ENCODE peak calls at places on chromosomes 6 and 20, in nine cellular contexts. One of them, this sample, is unnamed.

GRCh38 chr6:29414588-29414987 is at the start of gene OR12D1:
- DNase-seq in HFFc6: no peak
- DNase-seq in stomach: no peak
- DNase-seq in upper lobe of left lung: no peak
- DNase-seq in neural crest cell: no peak
- DNase-seq in SK-N-SH: no peak
- DNase-seq in fibroblast of lung: no peak
- DNase-seq in PC-9: no peak
- DNase-seq in CD8-positive, alpha-beta T cell: no peak
- DNase-seq in this sample: no peak

GRCh38 chr6:18413320-18413830 is 26.2 kb downstream of the RNF144B start:
- DNase-seq in HFFc6: no peak
- DNase-seq in stomach: no peak
- DNase-seq in upper lobe of left lung: no peak
- DNase-seq in neural crest cell: no peak
- DNase-seq in SK-N-SH: no peak
- DNase-seq in fibroblast of lung: no peak
- DNase-seq in PC-9: no peak
- DNase-seq in CD8-positive, alpha-beta T cell: no peak
- DNase-seq in this sample: no peak

GRCh38 chr6:131641554-131641953 is 4.5 kb downstream of the ENPP3 start:
- DNase-seq in HFFc6: no peak
- DNase-seq in stomach: no peak
- DNase-seq in upper lobe of left lung: no peak
- DNase-seq in neural crest cell: no peak
- DNase-seq in SK-N-SH: no peak
- DNase-seq in fibroblast of lung: no peak
- DNase-seq in PC-9: no peak
- DNase-seq in CD8-positive, alpha-beta T cell: no peak
- DNase-seq in this sample: no peak

GRCh38 chr6:125512621-125513020 is 210.9 kb upstream of the HDDC2 start:
- DNase-seq in HFFc6: no peak
- DNase-seq in stomach: no peak
- DNase-seq in upper lobe of left lung: no peak
- DNase-seq in neural crest cell: no peak
- DNase-seq in SK-N-SH: no peak
- DNase-seq in fibroblast of lung: no peak
- DNase-seq in PC-9: no peak
- DNase-seq in CD8-positive, alpha-beta T cell: no peak
- DNase-seq in this sample: no peak

GRCh38 chr20:25286917-25287316 is 39.0 kb downstream of the PYGB start:
- DNase-seq in HFFc6: no peak
- DNase-seq in stomach: no peak
- DNase-seq in upper lobe of left lung: peak
- DNase-seq in neural crest cell: no peak
- DNase-seq in SK-N-SH: no peak
- DNase-seq in fibroblast of lung: no peak
- DNase-seq in PC-9: peak
- DNase-seq in CD8-positive, alpha-beta T cell: no peak
- DNase-seq in this sample: no peak

GRCh38 chr20:19288061-19288460 is 75.6 kb downstream of the SLC24A3 start:
- DNase-seq in HFFc6: no peak
- DNase-seq in stomach: no peak
- DNase-seq in upper lobe of left lung: no peak
- DNase-seq in neural crest cell: no peak
- DNase-seq in SK-N-SH: no peak
- DNase-seq in fibroblast of lung: peak
- DNase-seq in PC-9: no peak
- DNase-seq in CD8-positive, alpha-beta T cell: no peak
- DNase-seq in this sample: no peak

GRCh38 chr6:48714286-48715049 is 603.5 kb upstream of the PTCHD4 start:
- DNase-seq in HFFc6: no peak
- DNase-seq in stomach: no peak
- DNase-seq in upper lobe of left lung: no peak
- DNase-seq in neural crest cell: no peak
- DNase-seq in SK-N-SH: no peak
- DNase-seq in fibroblast of lung: no peak
- DNase-seq in PC-9: no peak
- DNase-seq in CD8-positive, alpha-beta T cell: no peak
- DNase-seq in this sample: no peak

GRCh38 chr6:106360410-106360988 is at the start of gene CRYBG1:
- DNase-seq in HFFc6: no peak
- DNase-seq in stomach: peak
- DNase-seq in upper lobe of left lung: peak
- DNase-seq in neural crest cell: peak
- DNase-seq in SK-N-SH: peak
- DNase-seq in fibroblast of lung: peak
- DNase-seq in PC-9: peak
- DNase-seq in CD8-positive, alpha-beta T cell: peak
- DNase-seq in this sample: peak

GRCh38 chr6:113148576-113148975 is 708.6 kb upstream of the MARCKS start:
- DNase-seq in HFFc6: peak
- DNase-seq in stomach: no peak
- DNase-seq in upper lobe of left lung: no peak
- DNase-seq in neural crest cell: no peak
- DNase-seq in SK-N-SH: no peak
- DNase-seq in fibroblast of lung: peak
- DNase-seq in PC-9: no peak
- DNase-seq in CD8-positive, alpha-beta T cell: no peak
- DNase-seq in this sample: no peak

GRCh38 chr6:25477006-25477590 is 174.9 kb upstream of the SCGN start:
- DNase-seq in HFFc6: peak
- DNase-seq in stomach: no peak
- DNase-seq in upper lobe of left lung: no peak
- DNase-seq in neural crest cell: no peak
- DNase-seq in SK-N-SH: no peak
- DNase-seq in fibroblast of lung: peak
- DNase-seq in PC-9: no peak
- DNase-seq in CD8-positive, alpha-beta T cell: no peak
- DNase-seq in this sample: no peak

GRCh38 chr6:90121982-90122381 is 174.7 kb downstream of the BACH2 start:
- DNase-seq in HFFc6: peak
- DNase-seq in stomach: no peak
- DNase-seq in upper lobe of left lung: no peak
- DNase-seq in neural crest cell: no peak
- DNase-seq in SK-N-SH: no peak
- DNase-seq in fibroblast of lung: no peak
- DNase-seq in PC-9: no peak
- DNase-seq in CD8-positive, alpha-beta T cell: no peak
- DNase-seq in this sample: no peak

GRCh38 chr6:116615937-116616756 is at the start of gene RSPH4A:
- DNase-seq in HFFc6: peak
- DNase-seq in stomach: peak
- DNase-seq in upper lobe of left lung: no peak
- DNase-seq in neural crest cell: peak
- DNase-seq in SK-N-SH: peak
- DNase-seq in fibroblast of lung: peak
- DNase-seq in PC-9: peak
- DNase-seq in CD8-positive, alpha-beta T cell: peak
- DNase-seq in this sample: peak

GRCh38 chr6:31776961-31777666 is at the start of gene VWA7:
- DNase-seq in HFFc6: peak
- DNase-seq in stomach: peak
- DNase-seq in upper lobe of left lung: peak
- DNase-seq in neural crest cell: no peak
- DNase-seq in SK-N-SH: peak
- DNase-seq in fibroblast of lung: peak
- DNase-seq in PC-9: peak
- DNase-seq in CD8-positive, alpha-beta T cell: peak
- DNase-seq in this sample: no peak

GRCh38 chr20:50980071-50980681 is 21.6 kb downstream of the MOCS3 start:
- DNase-seq in HFFc6: peak
- DNase-seq in stomach: no peak
- DNase-seq in upper lobe of left lung: no peak
- DNase-seq in neural crest cell: no peak
- DNase-seq in SK-N-SH: no peak
- DNase-seq in fibroblast of lung: peak
- DNase-seq in PC-9: peak
- DNase-seq in CD8-positive, alpha-beta T cell: no peak
- DNase-seq in this sample: no peak

GRCh38 chr20:50977066-50978045 is 18.7 kb downstream of the MOCS3 start:
- DNase-seq in HFFc6: no peak
- DNase-seq in stomach: no peak
- DNase-seq in upper lobe of left lung: no peak
- DNase-seq in neural crest cell: no peak
- DNase-seq in SK-N-SH: no peak
- DNase-seq in fibroblast of lung: no peak
- DNase-seq in PC-9: peak
- DNase-seq in CD8-positive, alpha-beta T cell: no peak
- DNase-seq in this sample: no peak

GRCh38 chr20:50982372-50982771 is 23.8 kb downstream of the MOCS3 start:
- DNase-seq in HFFc6: peak
- DNase-seq in stomach: peak
- DNase-seq in upper lobe of left lung: no peak
- DNase-seq in neural crest cell: no peak
- DNase-seq in SK-N-SH: no peak
- DNase-seq in fibroblast of lung: peak
- DNase-seq in PC-9: peak
- DNase-seq in CD8-positive, alpha-beta T cell: no peak
- DNase-seq in this sample: no peak

GRCh38 chr20:50980851-50981713 is 22.5 kb downstream of the MOCS3 start:
- DNase-seq in HFFc6: peak
- DNase-seq in stomach: peak
- DNase-seq in upper lobe of left lung: peak
- DNase-seq in neural crest cell: peak
- DNase-seq in SK-N-SH: peak
- DNase-seq in fibroblast of lung: peak
- DNase-seq in PC-9: peak
- DNase-seq in CD8-positive, alpha-beta T cell: peak
- DNase-seq in this sample: peak

GRCh38 chr20:50981714-50982048 is 23.1 kb downstream of the MOCS3 start:
- DNase-seq in HFFc6: no peak
- DNase-seq in stomach: no peak
- DNase-seq in upper lobe of left lung: no peak
- DNase-seq in neural crest cell: no peak
- DNase-seq in SK-N-SH: no peak
- DNase-seq in fibroblast of lung: no peak
- DNase-seq in PC-9: peak
- DNase-seq in CD8-positive, alpha-beta T cell: no peak
- DNase-seq in this sample: no peak
- TF ChIP-seq CTCF in HFFc6: peak
- TF ChIP-seq CTCF in stomach: no peak
- TF ChIP-seq CTCF in upper lobe of left lung: no peak
- TF ChIP-seq CTCF in neural crest cell: peak
- TF ChIP-seq CTCF in SK-N-SH: no peak
- TF ChIP-seq CTCF in fibroblast of lung: no peak
- TF ChIP-seq CTCF in PC-9: peak
- TF ChIP-seq CTCF in CD8-positive, alpha-beta T cell: peak
- TF ChIP-seq CTCF in this sample: no peak

GRCh38 chr6:54533567-54533966 is 225.3 kb downstream of the TINAG start:
- DNase-seq in HFFc6: no peak
- DNase-seq in stomach: no peak
- DNase-seq in upper lobe of left lung: no peak
- DNase-seq in neural crest cell: no peak
- DNase-seq in SK-N-SH: no peak
- DNase-seq in fibroblast of lung: no peak
- DNase-seq in PC-9: no peak
- DNase-seq in CD8-positive, alpha-beta T cell: no peak
- DNase-seq in this sample: no peak

GRCh38 chr6:54541521-54541920 is 233.3 kb downstream of the TINAG start:
- DNase-seq in HFFc6: no peak
- DNase-seq in stomach: no peak
- DNase-seq in upper lobe of left lung: no peak
- DNase-seq in neural crest cell: no peak
- DNase-seq in SK-N-SH: no peak
- DNase-seq in fibroblast of lung: no peak
- DNase-seq in PC-9: no peak
- DNase-seq in CD8-positive, alpha-beta T cell: no peak
- DNase-seq in this sample: no peak

DNA sequence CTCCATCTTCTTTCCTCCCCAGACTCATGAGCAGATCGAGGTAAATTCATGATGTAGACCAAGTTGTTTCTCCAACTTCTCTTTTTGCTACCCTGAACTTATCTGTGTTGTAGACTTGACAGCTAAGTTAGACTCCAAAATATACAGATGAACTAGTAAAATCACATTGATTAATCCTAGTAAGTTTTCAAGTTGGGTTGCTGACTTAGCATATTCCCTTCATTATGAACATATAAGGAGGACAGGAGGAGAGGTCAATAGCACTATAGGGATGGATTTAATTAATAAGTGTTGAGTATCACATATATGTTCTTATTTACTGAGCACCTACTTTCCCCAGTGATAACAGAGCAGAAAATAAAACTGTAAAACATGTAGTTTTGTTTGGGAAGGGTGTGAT is 227.3 kb downstream of the TINAG start:
- DNase-seq in HFFc6: no peak
- DNase-seq in stomach: no peak
- DNase-seq in upper lobe of left lung: no peak
- DNase-seq in neural crest cell: no peak
- DNase-seq in SK-N-SH: no peak
- DNase-seq in fibroblast of lung: no peak
- DNase-seq in PC-9: no peak
- DNase-seq in CD8-positive, alpha-beta T cell: no peak
- DNase-seq in this sample: no peak
- TF ChIP-seq CTCF in HFFc6: no peak
- TF ChIP-seq CTCF in stomach: no peak
- TF ChIP-seq CTCF in upper lobe of left lung: no peak
- TF ChIP-seq CTCF in neural crest cell: no peak
- TF ChIP-seq CTCF in SK-N-SH: no peak
- TF ChIP-seq CTCF in fibroblast of lung: no peak
- TF ChIP-seq CTCF in PC-9: no peak
- TF ChIP-seq CTCF in CD8-positive, alpha-beta T cell: no peak
- TF ChIP-seq CTCF in this sample: no peak

DNA sequence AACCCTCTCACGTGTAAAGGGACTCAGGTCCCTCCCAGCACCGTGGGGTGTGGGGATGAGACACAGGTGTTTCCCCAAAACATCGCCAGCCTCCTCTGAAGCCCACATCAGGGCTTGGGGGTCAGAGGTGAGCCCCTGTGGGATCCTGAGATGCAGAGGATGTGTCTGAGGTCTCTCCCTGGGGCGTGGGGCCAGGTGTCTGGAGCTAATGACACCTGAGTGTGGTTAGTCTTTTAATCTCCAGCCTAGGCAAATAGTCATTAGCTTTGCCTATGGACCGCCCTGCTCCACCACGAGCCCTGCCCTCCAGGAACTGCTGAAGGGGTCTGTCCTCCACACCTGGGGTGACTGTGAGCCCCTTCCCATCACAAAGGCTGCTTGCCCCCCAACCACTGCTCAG is 1.7 kb downstream of the SRMS start:
- DNase-seq in HFFc6: no peak
- DNase-seq in stomach: no peak
- DNase-seq in upper lobe of left lung: no peak
- DNase-seq in neural crest cell: no peak
- DNase-seq in SK-N-SH: no peak
- DNase-seq in fibroblast of lung: no peak
- DNase-seq in PC-9: no peak
- DNase-seq in CD8-positive, alpha-beta T cell: no peak
- DNase-seq in this sample: no peak
- TF ChIP-seq CTCF in HFFc6: no peak
- TF ChIP-seq CTCF in stomach: no peak
- TF ChIP-seq CTCF in upper lobe of left lung: no peak
- TF ChIP-seq CTCF in neural crest cell: no peak
- TF ChIP-seq CTCF in SK-N-SH: no peak
- TF ChIP-seq CTCF in fibroblast of lung: no peak
- TF ChIP-seq CTCF in PC-9: no peak
- TF ChIP-seq CTCF in CD8-positive, alpha-beta T cell: no peak
- TF ChIP-seq CTCF in this sample: no peak

DNA sequence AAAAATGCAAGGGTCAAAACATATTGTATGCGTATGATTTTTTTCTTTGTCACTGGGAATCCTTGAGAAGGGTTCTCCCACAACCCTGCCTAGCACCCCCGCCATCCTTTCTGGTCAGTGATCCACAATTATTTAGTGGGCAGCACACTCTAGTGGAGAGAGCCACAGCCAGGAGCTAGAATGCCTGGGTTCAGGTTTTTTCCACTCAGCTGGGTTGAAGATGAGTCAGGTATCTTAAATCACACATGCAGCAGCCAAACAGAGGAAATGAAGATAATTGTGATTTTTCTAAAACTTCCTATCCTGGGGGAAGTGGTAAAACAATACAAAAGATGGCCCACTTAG is 243.1 kb downstream of the PKHD1 start:
- DNase-seq in HFFc6: no peak
- DNase-seq in stomach: no peak
- DNase-seq in upper lobe of left lung: no peak
- DNase-seq in neural crest cell: no peak
- DNase-seq in SK-N-SH: peak
- DNase-seq in fibroblast of lung: no peak
- DNase-seq in PC-9: no peak
- DNase-seq in CD8-positive, alpha-beta T cell: no peak
- DNase-seq in this sample: peak
- TF ChIP-seq CTCF in HFFc6: no peak
- TF ChIP-seq CTCF in stomach: no peak
- TF ChIP-seq CTCF in upper lobe of left lung: no peak
- TF ChIP-seq CTCF in neural crest cell: peak
- TF ChIP-seq CTCF in SK-N-SH: no peak
- TF ChIP-seq CTCF in fibroblast of lung: no peak
- TF ChIP-seq CTCF in PC-9: no peak
- TF ChIP-seq CTCF in CD8-positive, alpha-beta T cell: no peak
- TF ChIP-seq CTCF in this sample: no peak

This sample was measured in endothelial cell.